ENCODE peak calls at places on chromosomes 2 and 18, in seven cellular contexts. C, H, M, E, S, T and W are unnamed samples.

GRCh38 chr2:129329574-129329973 is 649.9 kb upstream of the RAB6C start:
- DNase-seq in C (no peak), H (no peak), M (no peak), E (no peak), S (no peak), T (no peak), W (no peak)

GRCh38 chr2:6999161-6999877 is 82.1 kb downstream of the RNF144A start:
- DNase-seq in C (no peak), H (no peak), M (no peak), E (no peak), S (no peak), T (no peak), W (no peak)

GRCh38 chr2:50957880-50958279 is 74.1 kb downstream of the NRXN1 start:
- DNase-seq in C (no peak), H (no peak), M (no peak), E (no peak), S (peak), T (no peak), W (no peak)

GRCh38 chr2:101770672-101771071 is 73.2 kb downstream of the MAP4K4 start:
- DNase-seq in C (no peak), H (no peak), M (no peak), E (peak), S (peak), T (no peak), W (no peak)

GRCh38 chr2:96887419-96888081 is 17.7 kb upstream of the SEMA4C start:
- DNase-seq in C (no peak), H (no peak), M (no peak), E (no peak), S (no peak), T (no peak), W (no peak)

GRCh38 chr2:44424211-44424610 is 62.5 kb downstream of the CAMKMT start:
- DNase-seq in C (no peak), H (no peak), M (no peak), E (no peak), S (no peak), T (no peak), W (no peak)

GRCh38 chr18:3409811-3410210 is 40.2 kb upstream of the TGIF1 start:
- DNase-seq in C (no peak), H (no peak), M (no peak), E (no peak), S (no peak), T (no peak), W (no peak)

GRCh38 chr18:37537868-37538525 is 27.6 kb downstream of the CELF4 start:
- DNase-seq in C (peak), H (peak), M (no peak), E (peak), S (peak), T (no peak), W (peak)

GRCh38 chr2:38620282-38620977 is 17.7 kb upstream of the HNRNPLL start:
- DNase-seq in C (no peak), H (no peak), M (no peak), E (peak), S (no peak), T (no peak), W (no peak)

GRCh38 chr2:95354469-95354901 is 48.0 kb upstream of the FAHD2A start:
- DNase-seq in C (no peak), H (no peak), M (no peak), E (no peak), S (no peak), T (no peak), W (no peak)

GRCh38 chr2:239476757-239477565 is 76.1 kb upstream of the HDAC4 start:
- DNase-seq in C (no peak), H (no peak), M (no peak), E (no peak), S (no peak), T (no peak), W (no peak)

GRCh38 chr2:121804340-121804739 is 48.9 kb downstream of the TSN start:
- DNase-seq in C (no peak), H (no peak), M (no peak), E (peak), S (no peak), T (no peak), W (no peak)

GRCh38 chr18:58241877-58242276 is 197.9 kb downstream of the NEDD4L start:
- DNase-seq in C (no peak), H (no peak), M (no peak), E (no peak), S (peak), T (no peak), W (no peak)

GRCh38 chr18:44811586-44812125 is 131.0 kb downstream of the SETBP1 start:
- DNase-seq in C (no peak), H (no peak), M (no peak), E (no peak), S (no peak), T (no peak), W (no peak)

GRCh38 chr18:36714476-36714875 is 114.3 kb downstream of the TPGS2 start:
- DNase-seq in C (no peak), H (no peak), M (no peak), E (no peak), S (no peak), T (no peak), W (no peak)

GRCh38 chr2:241987726-241988125 is 118.2 kb downstream of the RTP5 start:
- DNase-seq in C (no peak), H (no peak), M (no peak), E (no peak), S (no peak), T (no peak), W (no peak)

GRCh38 chr2:115596659-115597375 is 1154.4 kb downstream of the DPP10 start:
- DNase-seq in C (no peak), H (no peak), M (no peak), E (no peak), S (no peak), T (no peak), W (no peak)